ENCODE peak calls at places on chromosomes 13 and 19, in seven cellular contexts. A is left ventricle myocardium inferior; V is KG1; P is GM04503; S is cardiac muscle cell; G is stimulated activated CD8-positive, alpha-beta memory T cell treated with anti-CD3 and anti-CD28 coated beads, Interleukin-15, amount 100 ng/mL, for 24 hours; K is NCI-H2171. Q is an unnamed sample.

GRCh38 chr19:45632468-45633196 is 6.6 kb downstream of the EML2 start:
- DNase-seq in A (peak), V (no peak), P (peak), S (peak), G (no peak), K (peak), Q (no peak)

GRCh38 chr13:27027086-27027667 is 144.4 kb downstream of the USP12 start:
- DNase-seq in A (no peak), V (no peak), P (no peak), S (no peak), G (no peak), K (no peak), Q (no peak)

GRCh38 chr19:18422530-18423191 is 3.5 kb downstream of the SSBP4 start:
- DNase-seq in A (no peak), V (peak), P (no peak), S (no peak), G (no peak), K (no peak), Q (no peak)

GRCh38 chr19:13153627-13154240 is 3.5 kb downstream of the IER2 start:
- DNase-seq in A (no peak), V (no peak), P (no peak), S (peak), G (no peak), K (peak), Q (no peak)

GRCh38 chr13:113663934-113664333 is 3.1 kb upstream of the GRK1 start:
- DNase-seq in A (no peak), V (no peak), P (no peak), S (no peak), G (no peak), K (no peak), Q (no peak)

GRCh38 chr19:10861118-10861651 is 10.2 kb upstream of the CARM1 start:
- DNase-seq in A (no peak), V (no peak), P (no peak), S (peak), G (no peak), K (no peak), Q (no peak)

GRCh38 chr13:48320396-48320790 is 16.8 kb downstream of the RB1 start:
- DNase-seq in A (no peak), V (no peak), P (no peak), S (no peak), G (no peak), K (no peak), Q (no peak)

GRCh38 chr13:109206616-109207015 is 577.2 kb downstream of the MYO16 start:
- DNase-seq in A (no peak), V (no peak), P (no peak), S (no peak), G (no peak), K (no peak), Q (no peak)

GRCh38 chr19:42433503-42434260 is 6.5 kb upstream of the LIPE start:
- DNase-seq in A (peak), V (no peak), P (no peak), S (peak), G (no peak), K (no peak), Q (no peak)

GRCh38 chr13:39809466-39809865 is 154.0 kb downstream of the COG6 start:
- DNase-seq in A (no peak), V (no peak), P (no peak), S (no peak), G (no peak), K (no peak), Q (no peak)

GRCh38 chr13:97855570-97855970 is 97.9 kb upstream of the IPO5 start:
- DNase-seq in A (no peak), V (no peak), P (peak), S (peak), G (no peak), K (peak), Q (peak)

GRCh38 chr19:31629936-31630335 is 280.7 kb upstream of the TSHZ3 start:
- DNase-seq in A (no peak), V (no peak), P (no peak), S (no peak), G (no peak), K (no peak), Q (no peak)

GRCh38 chr13:110379905-110380341 is 72.8 kb downstream of the COL4A2 start:
- DNase-seq in A (no peak), V (no peak), P (no peak), S (peak), G (no peak), K (no peak), Q (no peak)

GRCh38 chr13:92224052-92224821 is 825.8 kb downstream of the GPC5 start:
- DNase-seq in A (no peak), V (no peak), P (peak), S (peak), G (no peak), K (no peak), Q (no peak)

GRCh38 chr13:70253834-70254233 is 145.6 kb upstream of the KLHL1 start:
- DNase-seq in A (no peak), V (no peak), P (no peak), S (no peak), G (no peak), K (peak), Q (peak)

GRCh38 chr19:55255618-55256423 is 3.0 kb downstream of the PPP6R1 start:
- DNase-seq in A (no peak), V (peak), P (no peak), S (peak), G (no peak), K (no peak), Q (no peak)

GRCh38 chr13:60612593-60612992 is 215.6 kb downstream of the TDRD3 start:
- DNase-seq in A (no peak), V (no peak), P (no peak), S (no peak), G (no peak), K (no peak), Q (no peak)

GRCh38 chr19:53977991-53978731 is 13.3 kb upstream of the CACNG6 start:
- DNase-seq in A (peak), V (no peak), P (peak), S (peak), G (no peak), K (no peak), Q (no peak)

Q was measured in NCI-H1436 treated with DMSO at 0.1 percent for 48 hours.